ENCODE peak calls at places on chromosomes 11 and 22, in four cellular contexts. P, V, B and E are unnamed samples.

GRCh38 chr22:35266277-35266676 is 9.0 kb downstream of the HMGXB4 start:
- DNase-seq in V (no peak), P (no peak), B (no peak), E (no peak)

GRCh38 chr11:35246725-35247124 is 107.8 kb downstream of the CD44 start:
- DNase-seq in P (peak; percentile 66), V (no peak), B (no peak), E (no peak)

GRCh38 chr11:57513911-57514537 is 1.5 kb downstream of the SLC43A1 start:
- DNase-seq in V (peak; percentile 56), P (peak; percentile 48), B (no peak), E (peak; percentile 21)

GRCh38 chr11:67463680-67464410 is 5.2 kb downstream of the TMEM134 start:
- DNase-seq in V (no peak), B (peak; percentile 90), P (peak; percentile 83), E (peak; percentile 96)

GRCh38 chr22:30564766-30565118 is 9.7 kb downstream of the GAL3ST1 start:
- DNase-seq in B (no peak), V (no peak), P (no peak), E (no peak)

GRCh38 chr11:93732237-93732892 is 8.9 kb downstream of the TAF1D start:
- DNase-seq in P (no peak), V (no peak), B (no peak), E (no peak)

GRCh38 chr11:122601131-122602125 is 54.1 kb upstream of the UBASH3B start:
- DNase-seq in V (no peak), P (peak; percentile 87), B (no peak), E (peak; percentile 3)

GRCh38 chr22:20793386-20794131 is 19.6 kb downstream of the SERPIND1 start:
- DNase-seq in B (no peak), V (no peak), P (no peak), E (no peak)

GRCh38 chr11:69834811-69835800 is 15.9 kb upstream of the FGF3 start:
- DNase-seq in V (peak; percentile 27), B (no peak), P (peak; percentile 8), E (no peak)

GRCh38 chr11:9665749-9666148 is 1.9 kb downstream of the SWAP70 start:
- DNase-seq in V (no peak), P (no peak), B (no peak), E (no peak)